ENCODE peak calls at places on chromosome 6, in six cellular contexts. M is activated naive CD4-positive, alpha-beta T cell treated with anti-CD3 and anti-CD28 coated beads for 36 hours; K is Calu3; D is left cardiac atrium; O is naive B cell; X is choroid plexus epithelial cell. L is an unnamed sample.

GRCh38 chr6:138973481-138974140 is 14.4 kb downstream of the REPS1 start:
- DNase-seq in M (no peak), K (no peak), D (no peak), O (no peak), X (peak; percentile 61), L (no peak)

GRCh38 chr6:129444683-129445082 is 265.3 kb downstream of the ARHGAP18 start:
- DNase-seq in M (no peak), K (no peak), D (no peak), O (no peak), X (no peak), L (no peak)

GRCh38 chr6:32166411-32167061 is 2.1 kb downstream of the EGFL8 start:
- DNase-seq in M (no peak), K (no peak), D (no peak), O (no peak), X (no peak), L (no peak)

GRCh38 chr6:168451805-168452204 is 10.8 kb downstream of the SMOC2 start:
- DNase-seq in M (no peak), K (no peak), D (no peak), O (no peak), X (no peak), L (no peak)

GRCh38 chr6:33313105-33313708 is 671 bp downstream of the TAPBP start:
- DNase-seq in M (peak; percentile 77), K (peak; percentile 51), D (peak; percentile 66), O (peak; percentile 65), X (peak; percentile 55), L (peak; percentile 68)

GRCh38 chr6:111573892-111574800 is 31.5 kb downstream of the TRAF3IP2 start:
- DNase-seq in M (no peak), K (no peak), D (peak; percentile 73), O (no peak), X (peak; percentile 88), L (no peak)

GRCh38 chr6:45990162-45990561 is 25.5 kb downstream of the CLIC5 start:
- DNase-seq in M (no peak), K (no peak), D (no peak), O (no peak), X (no peak), L (no peak)

GRCh38 chr6:3385660-3386151 is 71.1 kb downstream of the SLC22A23 start:
- DNase-seq in M (no peak), K (no peak), D (no peak), O (no peak), X (peak; percentile 44), L (no peak)

L was measured in NAMALWA.